ENCODE peak calls at places on chromosomes 4 and X, in eight cellular contexts. One of them, this sample, is unnamed.

GRCh38 chrX:17634542-17635207 is 102.6 kb upstream of the SCML1 start:
- DNase-seq in mammary epithelial cell: no peak
- DNase-seq in tibial artery: no peak
- DNase-seq in CD8-positive, alpha-beta T cell: no peak
- DNase-seq in psoas muscle: no peak
- DNase-seq in A549: no peak
- DNase-seq in K562: no peak
- DNase-seq in fibroblast of mammary gland: no peak
- DNase-seq in this sample: no peak

GRCh38 chr4:111991797-111992196 is 153.5 kb upstream of the FAM241A start:
- DNase-seq in A549: peak
- DNase-seq in tibial artery: no peak
- DNase-seq in fibroblast of mammary gland: peak
- DNase-seq in mammary epithelial cell: peak
- DNase-seq in psoas muscle: no peak
- DNase-seq in CD8-positive, alpha-beta T cell: no peak
- DNase-seq in K562: no peak
- DNase-seq in this sample: peak

GRCh38 chr4:82710202-82710929 is 88.2 kb downstream of the SCD5 start:
- DNase-seq in K562: no peak
- DNase-seq in fibroblast of mammary gland: no peak
- DNase-seq in psoas muscle: no peak
- DNase-seq in CD8-positive, alpha-beta T cell: no peak
- DNase-seq in tibial artery: no peak
- DNase-seq in mammary epithelial cell: no peak
- DNase-seq in A549: no peak
- DNase-seq in this sample: no peak

GRCh38 chrX:7746861-7747260 is 96.1 kb upstream of the VCX start:
- DNase-seq in fibroblast of mammary gland: peak
- DNase-seq in psoas muscle: no peak
- DNase-seq in mammary epithelial cell: no peak
- DNase-seq in tibial artery: no peak
- DNase-seq in CD8-positive, alpha-beta T cell: no peak
- DNase-seq in K562: no peak
- DNase-seq in A549: no peak
- DNase-seq in this sample: peak

GRCh38 chr4:72031868-72032619 is at the start of gene NPFFR2:
- DNase-seq in A549: no peak
- DNase-seq in CD8-positive, alpha-beta T cell: no peak
- DNase-seq in K562: no peak
- DNase-seq in psoas muscle: peak
- DNase-seq in tibial artery: no peak
- DNase-seq in mammary epithelial cell: peak
- DNase-seq in fibroblast of mammary gland: peak
- DNase-seq in this sample: no peak

GRCh38 chr4:184310171-184310567 is 92.5 kb upstream of the ENPP6 start:
- DNase-seq in mammary epithelial cell: no peak
- DNase-seq in tibial artery: no peak
- DNase-seq in psoas muscle: peak
- DNase-seq in CD8-positive, alpha-beta T cell: no peak
- DNase-seq in A549: peak
- DNase-seq in fibroblast of mammary gland: no peak
- DNase-seq in K562: no peak
- DNase-seq in this sample: peak

GRCh38 chrX:136431625-136432024 is 56.1 kb upstream of the BRS3 start:
- DNase-seq in CD8-positive, alpha-beta T cell: no peak
- DNase-seq in K562: no peak
- DNase-seq in mammary epithelial cell: no peak
- DNase-seq in psoas muscle: no peak
- DNase-seq in A549: no peak
- DNase-seq in tibial artery: no peak
- DNase-seq in fibroblast of mammary gland: no peak
- DNase-seq in this sample: no peak

GRCh38 chr4:118367872-118368271 is 15.1 kb upstream of the PRSS12 start:
- DNase-seq in fibroblast of mammary gland: no peak
- DNase-seq in mammary epithelial cell: no peak
- DNase-seq in psoas muscle: no peak
- DNase-seq in A549: no peak
- DNase-seq in K562: no peak
- DNase-seq in CD8-positive, alpha-beta T cell: no peak
- DNase-seq in tibial artery: no peak
- DNase-seq in this sample: no peak

GRCh38 chr4:152938237-152938969 is 2.3 kb downstream of the FHDC1 start:
- DNase-seq in A549: no peak
- DNase-seq in K562: no peak
- DNase-seq in psoas muscle: no peak
- DNase-seq in tibial artery: no peak
- DNase-seq in fibroblast of mammary gland: no peak
- DNase-seq in mammary epithelial cell: peak
- DNase-seq in CD8-positive, alpha-beta T cell: no peak
- DNase-seq in this sample: no peak

GRCh38 chrX:110316351-110317078 is 1.4 kb downstream of the AMMECR1 start:
- DNase-seq in fibroblast of mammary gland: peak
- DNase-seq in psoas muscle: no peak
- DNase-seq in K562: no peak
- DNase-seq in A549: no peak
- DNase-seq in CD8-positive, alpha-beta T cell: no peak
- DNase-seq in mammary epithelial cell: no peak
- DNase-seq in tibial artery: no peak
- DNase-seq in this sample: no peak

GRCh38 chr4:23225564-23225963 is 532.8 kb downstream of the GBA3 start:
- DNase-seq in A549: no peak
- DNase-seq in mammary epithelial cell: no peak
- DNase-seq in CD8-positive, alpha-beta T cell: no peak
- DNase-seq in tibial artery: no peak
- DNase-seq in psoas muscle: no peak
- DNase-seq in K562: no peak
- DNase-seq in fibroblast of mammary gland: no peak
- DNase-seq in this sample: no peak

GRCh38 chr4:153137168-153137567 is 67.1 kb upstream of the TRIM2 start:
- DNase-seq in fibroblast of mammary gland: peak
- DNase-seq in CD8-positive, alpha-beta T cell: no peak
- DNase-seq in mammary epithelial cell: peak
- DNase-seq in A549: peak
- DNase-seq in tibial artery: no peak
- DNase-seq in psoas muscle: no peak
- DNase-seq in K562: no peak
- DNase-seq in this sample: peak

GRCh38 chrX:148722966-148723365 is 222.5 kb downstream of the AFF2 start:
- DNase-seq in psoas muscle: no peak
- DNase-seq in CD8-positive, alpha-beta T cell: no peak
- DNase-seq in fibroblast of mammary gland: no peak
- DNase-seq in mammary epithelial cell: no peak
- DNase-seq in A549: no peak
- DNase-seq in tibial artery: no peak
- DNase-seq in K562: no peak
- DNase-seq in this sample: no peak

GRCh38 chrX:40169193-40170086 is 71.7 kb upstream of the BCOR start:
- DNase-seq in K562: peak
- DNase-seq in A549: peak
- DNase-seq in psoas muscle: peak
- DNase-seq in CD8-positive, alpha-beta T cell: peak
- DNase-seq in mammary epithelial cell: no peak
- DNase-seq in tibial artery: peak
- DNase-seq in fibroblast of mammary gland: no peak
- DNase-seq in this sample: peak

GRCh38 chr4:53378171-53378482 is 686 bp downstream of the FIP1L1 start:
- DNase-seq in psoas muscle: no peak
- DNase-seq in tibial artery: no peak
- DNase-seq in A549: no peak
- DNase-seq in CD8-positive, alpha-beta T cell: no peak
- DNase-seq in fibroblast of mammary gland: no peak
- DNase-seq in K562: no peak
- DNase-seq in mammary epithelial cell: no peak
- DNase-seq in this sample: no peak

GRCh38 chr4:113979157-113979972 is at the start of gene ARSJ:
- DNase-seq in fibroblast of mammary gland: peak
- DNase-seq in A549: peak
- DNase-seq in tibial artery: peak
- DNase-seq in mammary epithelial cell: peak
- DNase-seq in K562: no peak
- DNase-seq in psoas muscle: peak
- DNase-seq in CD8-positive, alpha-beta T cell: no peak
- DNase-seq in this sample: peak

GRCh38 chr4:119110121-119110520 is 25.5 kb upstream of the MYOZ2 start:
- DNase-seq in fibroblast of mammary gland: peak
- DNase-seq in K562: no peak
- DNase-seq in tibial artery: no peak
- DNase-seq in psoas muscle: no peak
- DNase-seq in A549: no peak
- DNase-seq in mammary epithelial cell: no peak
- DNase-seq in CD8-positive, alpha-beta T cell: no peak
- DNase-seq in this sample: peak

GRCh38 chr4:88661724-88662123 is 35.9 kb downstream of the NAP1L5 start:
- DNase-seq in A549: peak
- DNase-seq in fibroblast of mammary gland: peak
- DNase-seq in CD8-positive, alpha-beta T cell: no peak
- DNase-seq in K562: no peak
- DNase-seq in mammary epithelial cell: peak
- DNase-seq in tibial artery: no peak
- DNase-seq in psoas muscle: no peak
- DNase-seq in this sample: peak
- H3K4me3 ChIP-seq in A549: no peak
- H3K4me3 ChIP-seq in fibroblast of mammary gland: no peak
- H3K4me3 ChIP-seq in CD8-positive, alpha-beta T cell: no peak
- H3K4me3 ChIP-seq in K562: no peak
- H3K4me3 ChIP-seq in mammary epithelial cell: no peak
- H3K4me3 ChIP-seq in tibial artery: no peak
- H3K4me3 ChIP-seq in psoas muscle: no peak
- H3K4me3 ChIP-seq in this sample: no peak

GRCh38 chr4:141658316-141658715 is 21.9 kb downstream of the IL15 start:
- DNase-seq in CD8-positive, alpha-beta T cell: no peak
- DNase-seq in mammary epithelial cell: no peak
- DNase-seq in A549: no peak
- DNase-seq in fibroblast of mammary gland: no peak
- DNase-seq in tibial artery: no peak
- DNase-seq in psoas muscle: no peak
- DNase-seq in K562: no peak
- DNase-seq in this sample: no peak

GRCh38 chr4:141660880-141661279 is 24.5 kb downstream of the IL15 start:
- DNase-seq in fibroblast of mammary gland: no peak
- DNase-seq in K562: no peak
- DNase-seq in psoas muscle: no peak
- DNase-seq in tibial artery: no peak
- DNase-seq in mammary epithelial cell: no peak
- DNase-seq in A549: no peak
- DNase-seq in CD8-positive, alpha-beta T cell: no peak
- DNase-seq in this sample: no peak

GRCh38 chr4:141659539-141659938 is 23.2 kb downstream of the IL15 start:
- DNase-seq in psoas muscle: no peak
- DNase-seq in A549: no peak
- DNase-seq in K562: no peak
- DNase-seq in tibial artery: no peak
- DNase-seq in fibroblast of mammary gland: no peak
- DNase-seq in mammary epithelial cell: no peak
- DNase-seq in CD8-positive, alpha-beta T cell: no peak
- DNase-seq in this sample: no peak

GRCh38 chr4:141656031-141656430 is 19.6 kb downstream of the IL15 start:
- DNase-seq in fibroblast of mammary gland: no peak
- DNase-seq in mammary epithelial cell: no peak
- DNase-seq in tibial artery: no peak
- DNase-seq in psoas muscle: no peak
- DNase-seq in CD8-positive, alpha-beta T cell: no peak
- DNase-seq in K562: no peak
- DNase-seq in A549: no peak
- DNase-seq in this sample: no peak

GRCh38 chr4:141657550-141657949 is 21.2 kb downstream of the IL15 start:
- DNase-seq in K562: no peak
- DNase-seq in fibroblast of mammary gland: no peak
- DNase-seq in tibial artery: no peak
- DNase-seq in mammary epithelial cell: no peak
- DNase-seq in psoas muscle: no peak
- DNase-seq in A549: no peak
- DNase-seq in CD8-positive, alpha-beta T cell: no peak
- DNase-seq in this sample: no peak
- TF ChIP-seq CTCF in K562: no peak
- TF ChIP-seq CTCF in fibroblast of mammary gland: no peak
- TF ChIP-seq CTCF in tibial artery: no peak
- TF ChIP-seq CTCF in mammary epithelial cell: peak
- TF ChIP-seq CTCF in psoas muscle: no peak
- TF ChIP-seq CTCF in A549: no peak
- TF ChIP-seq CTCF in CD8-positive, alpha-beta T cell: no peak
- TF ChIP-seq CTCF in this sample: no peak

GRCh38 chrX:10016516-10017132 is 49.5 kb downstream of the CLDN34 start:
- DNase-seq in tibial artery: no peak
- DNase-seq in A549: no peak
- DNase-seq in fibroblast of mammary gland: no peak
- DNase-seq in mammary epithelial cell: no peak
- DNase-seq in CD8-positive, alpha-beta T cell: no peak
- DNase-seq in K562: no peak
- DNase-seq in psoas muscle: no peak
- DNase-seq in this sample: peak
- H3K4me3 ChIP-seq in tibial artery: peak
- H3K4me3 ChIP-seq in A549: peak
- H3K4me3 ChIP-seq in fibroblast of mammary gland: peak
- H3K4me3 ChIP-seq in mammary epithelial cell: peak
- H3K4me3 ChIP-seq in CD8-positive, alpha-beta T cell: no peak
- H3K4me3 ChIP-seq in K562: no peak
- H3K4me3 ChIP-seq in psoas muscle: peak
- H3K4me3 ChIP-seq in this sample: peak

GRCh38 chr4:4866833-4867744 is 7.6 kb downstream of the MSX1 start:
- DNase-seq in K562: peak
- DNase-seq in mammary epithelial cell: no peak
- DNase-seq in fibroblast of mammary gland: peak
- DNase-seq in A549: no peak
- DNase-seq in psoas muscle: peak
- DNase-seq in tibial artery: no peak
- DNase-seq in CD8-positive, alpha-beta T cell: no peak
- DNase-seq in this sample: no peak
- TF ChIP-seq CTCF in K562: no peak
- TF ChIP-seq CTCF in mammary epithelial cell: no peak
- TF ChIP-seq CTCF in fibroblast of mammary gland: no peak
- TF ChIP-seq CTCF in A549: no peak
- TF ChIP-seq CTCF in psoas muscle: no peak
- TF ChIP-seq CTCF in tibial artery: no peak
- TF ChIP-seq CTCF in CD8-positive, alpha-beta T cell: no peak
- TF ChIP-seq CTCF in this sample: no peak

DNA sequence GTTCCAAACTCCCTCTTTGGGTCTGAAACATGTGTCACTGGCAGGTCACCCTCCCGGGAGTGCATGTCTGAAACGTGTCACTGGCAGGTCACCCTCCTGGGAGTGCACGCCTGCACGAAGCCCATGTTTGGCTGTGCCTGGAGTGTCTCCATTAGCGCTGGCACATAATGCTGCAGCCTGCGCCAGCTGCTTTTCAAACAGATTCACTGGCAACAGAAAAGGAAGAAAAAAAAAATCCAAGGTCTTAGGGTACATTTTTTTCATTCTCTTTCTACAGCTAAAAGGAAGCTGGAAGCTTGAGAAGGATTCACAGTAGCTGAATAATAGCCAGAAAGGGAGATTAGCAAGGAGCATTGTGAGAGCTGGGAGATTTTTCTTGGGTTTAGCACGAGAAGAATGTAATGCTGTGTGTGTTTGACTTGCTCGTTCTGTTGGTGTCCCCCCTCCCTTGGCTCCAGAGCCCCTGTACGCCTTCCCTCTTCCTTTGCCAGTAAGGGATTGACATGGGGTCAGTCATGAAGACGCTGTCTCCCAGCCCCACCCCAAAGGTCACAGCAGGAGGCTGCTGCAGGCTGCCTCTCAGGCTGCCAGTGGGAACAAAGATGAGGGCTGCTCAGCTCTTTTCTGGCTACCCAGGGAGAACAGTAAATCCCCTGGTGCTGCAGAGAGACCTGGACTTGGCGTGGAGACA is 39.1 kb upstream of the TLR3 start:
- DNase-seq in tibial artery: peak
- DNase-seq in K562: no peak
- DNase-seq in psoas muscle: peak
- DNase-seq in mammary epithelial cell: no peak
- DNase-seq in CD8-positive, alpha-beta T cell: no peak
- DNase-seq in fibroblast of mammary gland: peak
- DNase-seq in A549: no peak
- DNase-seq in this sample: no peak
- H3K4me3 ChIP-seq in tibial artery: peak
- H3K4me3 ChIP-seq in K562: no peak
- H3K4me3 ChIP-seq in psoas muscle: peak
- H3K4me3 ChIP-seq in mammary epithelial cell: no peak
- H3K4me3 ChIP-seq in CD8-positive, alpha-beta T cell: no peak
- H3K4me3 ChIP-seq in fibroblast of mammary gland: no peak
- H3K4me3 ChIP-seq in A549: no peak
- H3K4me3 ChIP-seq in this sample: no peak